ENCODE peak calls at places on chromosomes 16 and 17, in four cellular contexts. G, Q, V and E are unnamed samples.

GRCh38 chr16:83888672-83889044 is 10.3 kb upstream of the MLYCD start:
- DNase-seq in Q (no peak), V (no peak), G (no peak), E (no peak)

GRCh38 chr17:67212231-67212630 is 32.8 kb downstream of the HELZ start:
- DNase-seq in Q (no peak), G (peak; percentile 52), V (no peak), E (no peak)

GRCh38 chr17:77736207-77736600 is 222.3 kb upstream of the TNRC6C start:
- DNase-seq in G (no peak), V (no peak), Q (no peak), E (no peak)

GRCh38 chr16:68539704-68540370 is 746 bp downstream of the ZFP90 start:
- DNase-seq in V (no peak), Q (peak; percentile 22), G (no peak), E (peak; percentile 43)

GRCh38 chr16:84647830-84648594 is at the start of gene KLHL36:
- DNase-seq in Q (no peak), G (no peak), V (no peak), E (no peak)

GRCh38 chr16:49283376-49284049 is 1.9 kb upstream of the CBLN1 start:
- DNase-seq in G (no peak), Q (no peak), V (no peak), E (no peak)

GRCh38 chr17:77098884-77099545 is 41.8 kb upstream of the SEC14L1 start:
- DNase-seq in Q (peak; percentile 52), V (no peak), G (peak; percentile 85), E (peak; percentile 88)

GRCh38 chr17:57326348-57326747 is 70.0 kb downstream of the MSI2 start:
- DNase-seq in G (no peak), V (no peak), Q (no peak), E (no peak)

GRCh38 chr16:65737831-65738230 is 616.0 kb upstream of the CDH11 start:
- DNase-seq in Q (no peak), G (no peak), V (no peak), E (no peak)

GRCh38 chr16:85687651-85688471 is 893 bp downstream of the GINS2 start:
- DNase-seq in G (no peak), V (no peak), Q (no peak), E (no peak)

GRCh38 chr17:76569607-76570279 is 15.9 kb downstream of the ST6GALNAC2 start:
- DNase-seq in V (no peak), Q (no peak), G (no peak), E (peak; percentile 68)

GRCh38 chr17:54968954-54969400 is 412 bp downstream of the STXBP4 start:
- DNase-seq in Q (peak; percentile 30), G (peak; percentile 50), V (no peak), E (peak; percentile 42)

GRCh38 chr16:64365448-64365858 is 756.4 kb downstream of the CDH11 start:
- DNase-seq in G (peak; percentile 45), Q (no peak), V (no peak), E (no peak)

GRCh38 chr17:62098623-62099231 is 33.6 kb upstream of the MED13 start:
- DNase-seq in Q (no peak), V (no peak), G (no peak), E (no peak)

GRCh38 chr17:78344666-78345065 is 15.2 kb downstream of the SOCS3 start:
- DNase-seq in G (no peak), Q (no peak), V (no peak), E (no peak)

GRCh38 chr16:85028638-85029412 is 1.2 kb downstream of the KIAA0513 start:
- DNase-seq in G (peak; percentile 47), Q (peak; percentile 86), V (no peak), E (no peak)

GRCh38 chr17:4301066-4301465 is 37.3 kb upstream of the ANKFY1 start:
- DNase-seq in Q (no peak), G (no peak), V (no peak), E (no peak)

GRCh38 chr17:82434216-82434565 is 15.8 kb upstream of the OGFOD3 start:
- DNase-seq in Q (no peak), G (no peak), V (no peak), E (no peak)

GRCh38 chr17:62865586-62865985 is 57.5 kb upstream of the MARCHF10 start:
- DNase-seq in G (no peak), V (no peak), Q (no peak), E (no peak)

GRCh38 chr17:21368545-21369246 is 7.5 kb upstream of the KCNJ12 start:
- DNase-seq in V (no peak), G (no peak), Q (peak; percentile 20), E (no peak)

GRCh38 chr16:10827691-10828341 is 9.2 kb upstream of the TVP23A start:
- DNase-seq in V (no peak), G (peak; percentile 86), Q (peak; percentile 52), E (peak; percentile 64)

GRCh38 chr17:29615492-29616299 is 7.0 kb downstream of the CORO6 start:
- DNase-seq in Q (peak; percentile 72), G (peak; percentile 55), V (no peak), E (peak; percentile 87)

GRCh38 chr16:2160915-2161551 is 5.5 kb downstream of the TRAF7 start:
- DNase-seq in Q (no peak), V (no peak), G (peak; percentile 69), E (peak; percentile 82)

GRCh38 chr17:77374170-77374936 is 233.6 kb downstream of the SEC14L1 start:
- DNase-seq in Q (no peak), G (peak; percentile 86), V (no peak), E (peak; percentile 95)

GRCh38 chr17:47905221-47905733 is 9.2 kb downstream of the SP2 start:
- DNase-seq in G (peak; percentile 78), V (no peak), Q (peak; percentile 66), E (peak; percentile 92)

GRCh38 chr17:69651921-69652320 is 237.4 kb downstream of the MAP2K6 start:
- DNase-seq in V (no peak), Q (no peak), G (no peak), E (no peak)

GRCh38 chr17:76723812-76724211 is 2.6 kb downstream of the JMJD6 start:
- DNase-seq in V (no peak), G (no peak), Q (no peak), E (no peak)

GRCh38 chr17:21288581-21289017 is 4.1 kb downstream of the MAP2K3 start:
- DNase-seq in Q (peak; percentile 18), G (no peak), V (no peak), E (no peak)

GRCh38 chr17:4948166-4948996 is at the start of gene PFN1:
- DNase-seq in V (peak; percentile 80), Q (peak; percentile 85), G (peak; percentile 91), E (peak; percentile 96)

GRCh38 chr16:23209606-23210005 is 27.1 kb downstream of the SCNN1G start:
- DNase-seq in Q (no peak), G (no peak), V (no peak), E (no peak)

GRCh38 chr17:32995416-32995815 is 3.8 kb downstream of the SPACA3 start:
- DNase-seq in Q (no peak), G (no peak), V (no peak), E (no peak)

GRCh38 chr17:28574536-28574935 is 2.2 kb downstream of the ALDOC start:
- DNase-seq in V (no peak), G (no peak), Q (no peak), E (no peak)
- TF ChIP-seq CTCF in V (no peak), G (no peak), Q (peak; percentile 21), E (no peak)

DNA sequence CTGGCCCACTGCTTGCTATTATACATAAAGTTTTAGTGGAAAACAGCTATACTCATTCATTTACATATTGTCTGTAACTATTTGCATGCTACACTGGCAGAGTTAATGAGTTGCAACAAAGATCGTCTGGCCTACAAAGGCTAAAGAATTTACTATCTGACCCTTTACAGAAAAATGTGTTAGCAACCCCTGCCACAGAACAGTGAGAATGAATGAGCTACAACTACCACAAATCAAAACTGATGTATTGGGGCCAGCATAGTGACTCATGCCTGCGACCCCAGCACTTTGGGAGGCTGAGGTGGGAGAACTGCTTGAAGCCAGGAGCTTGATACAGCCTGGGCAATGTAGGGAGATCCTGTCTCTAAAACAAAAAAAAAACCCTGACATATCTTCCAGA is 92.7 kb downstream of the MYH11 start:
- DNase-seq in V (no peak), G (no peak), Q (no peak), E (no peak)
- TF ChIP-seq CTCF in V (no peak), G (no peak), Q (no peak), E (no peak)

GRCh38 chr16:16907089-16907488 is 528.1 kb downstream of the NPIPA7 start:
- DNase-seq in G (no peak), V (no peak), Q (no peak), E (no peak)

GRCh38 chr16:16905850-16906249 is 526.9 kb downstream of the NPIPA7 start:
- DNase-seq in V (no peak), G (no peak), Q (no peak), E (no peak)

GRCh38 chr16:16908058-16908457 is 529.1 kb downstream of the NPIPA7 start:
- DNase-seq in G (no peak), Q (no peak), V (no peak), E (no peak)
- TF ChIP-seq CTCF in G (no peak), Q (no peak), V (no peak), E (no peak)

GRCh38 chr17:80859004-80859941 is 132.4 kb upstream of the CHMP6 start:
- DNase-seq in Q (peak; percentile 77), V (no peak), G (peak; percentile 97), E (peak; percentile 92)
- TF ChIP-seq CTCF in Q (no peak), V (no peak), G (peak; percentile 46), E (peak; percentile 9)

DNA sequence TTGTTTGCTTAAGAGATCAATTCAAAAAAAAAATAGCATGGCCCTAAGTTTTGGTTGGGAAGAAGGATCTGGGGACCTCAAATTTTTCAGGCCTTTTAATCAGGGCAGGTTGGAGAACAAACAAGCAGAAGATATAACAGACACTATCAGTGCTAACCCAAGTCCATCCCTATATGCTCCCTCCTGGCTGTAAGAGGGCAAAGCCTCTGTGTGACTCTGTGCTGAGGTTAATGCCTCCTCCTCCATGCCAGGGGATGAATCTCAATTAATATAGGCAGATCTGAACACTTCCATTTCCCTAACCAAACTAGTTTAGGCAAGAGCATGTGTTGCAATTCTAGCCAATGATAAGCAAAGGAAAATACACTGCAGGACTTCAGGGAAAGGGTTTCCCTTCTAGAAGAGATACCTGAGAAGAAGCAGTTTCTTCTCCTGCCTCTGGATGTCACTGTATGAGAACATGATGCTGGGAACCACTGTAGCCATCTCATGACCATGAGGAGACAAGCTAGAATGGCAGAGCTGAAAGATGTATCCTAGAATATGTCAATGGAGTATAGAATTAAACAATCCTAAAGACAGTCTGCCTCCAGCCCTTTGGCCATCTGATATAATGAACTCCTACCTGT is 76.0 kb downstream of the CHD9NB start:
- DNase-seq in G (peak; percentile 22), Q (peak; percentile 63), V (no peak), E (peak; percentile 36)
- TF ChIP-seq CTCF in G (peak; percentile 36), Q (peak; percentile 44), V (peak; percentile 23), E (peak; percentile 36)

GRCh38 chr16:13189250-13189649 is 287.9 kb downstream of the SHISA9 start:
- DNase-seq in Q (no peak), V (no peak), G (no peak), E (no peak)

GRCh38 chr16:13181432-13181831 is 280.0 kb downstream of the SHISA9 start:
- DNase-seq in V (no peak), Q (no peak), G (no peak), E (no peak)

DNA sequence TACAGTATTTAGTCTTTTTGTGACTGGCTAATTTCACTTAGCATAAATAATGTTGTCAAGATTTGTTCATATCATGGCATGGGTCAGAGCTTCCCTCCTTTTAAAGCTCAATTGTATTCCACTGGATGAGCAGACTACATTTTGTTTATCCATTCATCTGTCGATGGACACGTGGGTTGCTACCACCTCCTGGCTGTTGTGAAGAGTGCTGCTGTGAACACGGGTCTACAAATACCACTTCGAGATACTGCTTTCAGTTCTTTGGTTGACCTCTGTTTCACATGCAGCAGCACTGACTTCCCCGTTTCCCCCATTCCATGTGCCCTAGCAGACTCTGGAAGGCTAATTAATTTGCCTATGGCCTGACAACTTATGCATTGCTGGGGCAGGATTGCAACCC is 285.4 kb downstream of the SHISA9 start:
- DNase-seq in G (no peak), Q (no peak), V (no peak), E (no peak)
- TF ChIP-seq CTCF in G (no peak), Q (no peak), V (no peak), E (no peak)